ENCODE peak calls at places on chromosome 3, in ten cellular contexts. Y is stomach; R is K562; E is fibroblast of mammary gland; C is esophagus squamous epithelium; S is CD8-positive, alpha-beta T cell; A is tibial artery; G is GM13977; V is spleen; X is uterus. D is an unnamed sample.

GRCh38 chr3:155701882-155702465 is 42.9 kb downstream of the PLCH1 start:
- DNase-seq in X (no peak), A (no peak), E (peak), C (no peak), V (no peak), S (no peak), Y (no peak), R (peak), G (peak), D (no peak)

GRCh38 chr3:127211118-127212060 is 18.5 kb downstream of the PRR23E start:
- DNase-seq in Y (no peak), G (no peak), E (no peak), R (no peak), A (peak), C (no peak), S (peak), X (no peak), V (no peak), D (no peak)

GRCh38 chr3:108088697-108089096 is 2.1 kb downstream of the CD47 start:
- DNase-seq in G (peak), C (no peak), R (no peak), A (no peak), Y (no peak), X (no peak), S (no peak), V (no peak), E (peak), D (no peak)

GRCh38 chr3:129827765-129828164 is 65.7 kb downstream of the TMCC1 start:
- DNase-seq in G (peak), R (no peak), C (peak), S (peak), A (peak), V (peak), Y (no peak), X (no peak), E (no peak), D (no peak)

GRCh38 chr3:14647976-14648955 is 3.3 kb upstream of the CCDC174 start:
- DNase-seq in C (no peak), X (no peak), Y (no peak), R (no peak), S (no peak), G (no peak), A (no peak), E (no peak), V (no peak), D (no peak)

GRCh38 chr3:174769171-174769570 is 90.0 kb upstream of the NAALADL2 start:
- DNase-seq in G (no peak), X (no peak), E (no peak), C (no peak), A (no peak), Y (no peak), V (no peak), S (no peak), R (no peak), D (no peak)

GRCh38 chr3:193228206-193228605 is 12.8 kb upstream of the PLAAT1 start:
- DNase-seq in G (no peak), E (no peak), R (no peak), V (peak), A (no peak), Y (no peak), C (no peak), X (no peak), S (no peak), D (no peak)

GRCh38 chr3:32456429-32457130 is 46.1 kb downstream of the CMTM6 start:
- DNase-seq in S (no peak), E (no peak), R (no peak), Y (no peak), C (no peak), G (no peak), A (no peak), V (peak), X (no peak), D (no peak)

GRCh38 chr3:32200490-32200889 is 38.0 kb upstream of the CMTM8 start:
- DNase-seq in E (peak), Y (no peak), R (no peak), X (peak), V (no peak), S (no peak), A (peak), C (no peak), G (no peak), D (no peak)

GRCh38 chr3:60636846-60637245 is 614.4 kb downstream of the FHIT start:
- DNase-seq in X (no peak), E (peak), C (no peak), Y (no peak), S (no peak), A (no peak), G (no peak), V (no peak), R (no peak), D (no peak)

GRCh38 chr3:149752788-149753136 is 473 bp upstream of the COMMD2 start:
- DNase-seq in R (no peak), Y (no peak), C (no peak), A (no peak), S (no peak), V (no peak), G (no peak), X (no peak), E (no peak), D (no peak)

GRCh38 chr3:28000608-28001007 is 240.8 kb upstream of the CMC1 start:
- DNase-seq in A (no peak), R (no peak), Y (no peak), G (no peak), S (no peak), C (no peak), X (no peak), E (no peak), V (no peak), D (no peak)

GRCh38 chr3:110685630-110686029 is 386.0 kb upstream of the NECTIN3 start:
- DNase-seq in E (no peak), S (no peak), C (no peak), X (no peak), Y (no peak), V (no peak), R (no peak), G (no peak), A (no peak), D (no peak)

GRCh38 chr3:99485286-99485685 is 153.1 kb upstream of the COL8A1 start:
- DNase-seq in G (no peak), E (no peak), X (no peak), Y (no peak), C (no peak), V (no peak), A (no peak), R (no peak), S (no peak), D (no peak)

GRCh38 chr3:99487894-99488293 is 150.5 kb upstream of the COL8A1 start:
- DNase-seq in V (no peak), A (no peak), Y (no peak), E (no peak), C (no peak), G (no peak), X (no peak), S (no peak), R (no peak), D (no peak)

GRCh38 chr3:99483841-99484240 is 154.6 kb upstream of the COL8A1 start:
- DNase-seq in C (no peak), A (no peak), S (no peak), R (no peak), X (no peak), V (no peak), Y (no peak), E (no peak), G (no peak), D (no peak)

GRCh38 chr3:99482191-99482590 is 156.2 kb upstream of the COL8A1 start:
- DNase-seq in V (no peak), E (no peak), A (no peak), G (no peak), X (no peak), Y (no peak), R (no peak), S (no peak), C (no peak), D (no peak)

DNA sequence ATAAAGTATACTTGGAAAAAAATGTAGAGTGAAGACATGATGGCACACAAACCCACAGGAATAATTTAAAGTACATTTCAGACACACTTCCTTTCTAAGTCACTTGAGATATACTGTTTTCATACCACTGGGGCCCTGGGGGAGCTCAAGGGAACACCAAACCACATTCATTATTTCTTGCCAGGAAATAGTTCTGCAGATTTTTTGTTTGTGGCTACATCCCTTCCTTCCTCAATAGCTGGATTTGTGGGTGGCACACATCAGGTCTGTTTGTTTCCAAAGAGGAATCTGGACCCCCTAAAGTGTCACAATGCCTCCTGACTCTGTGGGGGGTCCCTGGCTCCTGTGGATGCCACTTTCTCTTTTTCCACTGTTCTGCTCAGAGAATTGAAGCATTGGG is 153.5 kb upstream of the COL8A1 start:
- DNase-seq in A (no peak), Y (no peak), G (no peak), E (peak), R (no peak), C (no peak), S (no peak), X (no peak), V (no peak), D (no peak)
- TF ChIP-seq CTCF in A (no peak), Y (no peak), G (no peak), E (no peak), R (no peak), C (no peak), S (no peak), X (no peak), V (no peak), D (no peak)

GRCh38 chr3:100650651-100651611 is 41.5 kb downstream of the ADGRG7 start:
- DNase-seq in G (peak), C (no peak), X (no peak), E (peak), A (peak), V (no peak), R (no peak), S (no peak), Y (no peak), D (no peak)
- TF ChIP-seq CTCF in G (peak), C (no peak), X (no peak), E (peak), A (no peak), V (no peak), R (no peak), S (no peak), Y (no peak), D (no peak)

DNA sequence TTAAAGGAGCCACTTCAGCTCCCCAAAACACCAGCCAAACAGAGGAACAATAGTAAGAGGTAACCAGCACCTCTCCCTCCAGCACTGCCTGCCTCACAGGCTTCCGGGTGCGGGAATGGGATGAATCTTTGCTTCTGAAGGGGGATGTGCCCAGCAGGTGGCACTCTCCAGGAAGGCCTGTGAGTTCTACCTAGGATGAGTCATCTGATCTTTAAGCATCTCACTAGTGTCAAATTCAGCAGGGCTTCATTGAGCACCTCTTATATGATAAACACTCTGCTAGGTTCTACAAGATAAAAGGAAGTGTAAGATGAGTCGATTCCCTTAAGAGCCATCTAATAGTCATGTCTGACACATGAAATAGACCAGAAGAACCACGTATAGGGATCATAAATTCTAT is 237.4 kb upstream of the UMPS start:
- DNase-seq in E (peak), C (no peak), V (no peak), S (no peak), A (no peak), G (peak), X (peak), R (peak), Y (peak), D (no peak)
- TF ChIP-seq CTCF in E (peak), C (peak), V (peak), S (no peak), A (peak), G (peak), X (peak), R (peak), Y (peak), D (peak)

GRCh38 chr3:138348950-138349739 is 766 bp downstream of the MRAS start:
- DNase-seq in E (peak), Y (no peak), R (no peak), V (no peak), A (no peak), S (no peak), G (no peak), X (peak), C (no peak), D (peak)

GRCh38 chr3:138347084-138347483 is 1.3 kb upstream of the MRAS start:
- DNase-seq in X (no peak), A (no peak), C (no peak), Y (no peak), V (no peak), R (no peak), S (no peak), G (no peak), E (no peak), D (no peak)

GRCh38 chr3:138349926-138350665 is 1.7 kb downstream of the MRAS start:
- DNase-seq in X (no peak), G (no peak), Y (no peak), C (no peak), E (peak), A (no peak), R (peak), V (no peak), S (no peak), D (no peak)

GRCh38 chr3:138351151-138351550 is 2.8 kb downstream of the MRAS start:
- DNase-seq in X (no peak), A (no peak), R (no peak), V (no peak), G (no peak), Y (no peak), S (no peak), E (no peak), C (no peak), D (no peak)

DNA sequence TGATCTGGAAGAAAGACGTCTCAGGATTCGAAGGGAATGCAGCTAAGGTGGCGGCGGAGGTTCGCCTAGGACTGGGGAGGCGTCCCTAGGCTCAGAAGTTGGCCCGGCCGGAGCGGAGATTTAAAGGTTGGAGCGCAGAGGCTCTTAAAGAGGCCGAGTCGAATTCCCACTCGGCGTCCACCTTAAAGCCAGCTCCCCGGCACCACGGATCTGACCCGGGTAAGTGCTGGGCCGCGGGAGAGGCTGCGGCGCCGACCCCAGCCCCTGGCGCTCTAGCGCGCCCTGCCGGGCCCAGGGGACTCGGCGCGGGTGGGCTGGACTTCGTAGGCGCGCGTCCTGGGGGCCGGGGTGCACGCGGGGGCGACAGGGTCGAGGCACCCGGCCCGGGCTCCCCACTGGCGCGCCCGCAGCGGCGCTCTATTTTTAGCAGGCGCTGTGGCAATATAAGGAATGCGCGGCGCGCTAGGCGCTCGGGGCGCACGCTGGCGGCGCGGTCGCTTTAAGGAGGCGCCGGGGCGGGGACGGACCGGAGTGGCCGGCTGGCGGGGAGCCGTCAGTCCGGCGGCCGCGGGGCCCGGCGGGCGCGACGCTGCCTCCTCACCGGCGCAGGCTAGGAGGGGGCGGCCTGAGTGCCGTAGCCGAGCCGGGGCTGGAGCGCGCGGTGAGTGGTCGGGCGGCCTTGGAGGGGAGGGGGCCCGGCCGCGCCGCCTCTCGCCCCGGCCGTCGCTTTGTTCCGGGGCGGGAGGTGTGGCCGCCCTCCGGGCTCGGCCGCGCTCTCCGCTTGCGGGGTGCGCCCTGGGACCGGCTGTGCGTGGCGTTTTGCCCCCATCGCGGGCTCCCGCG is at the start of gene MRAS:
- DNase-seq in E (peak), V (peak), R (peak), G (peak), Y (peak), A (peak), X (peak), C (no peak), S (no peak), D (peak)
- TF ChIP-seq CTCF in E (no peak), V (peak), R (peak), G (peak), Y (no peak), A (peak), X (peak), C (peak), S (peak), D (peak)

GRCh38 chr3:143697975-143698374 is 150.3 kb downstream of the SLC9A9 start:
- DNase-seq in A (no peak), V (no peak), Y (no peak), X (no peak), G (no peak), E (peak), R (no peak), C (no peak), S (no peak), D (no peak)
- TF ChIP-seq CTCF in A (no peak), V (no peak), Y (no peak), X (no peak), G (no peak), E (peak), R (peak), C (no peak), S (no peak), D (no peak)

GRCh38 chr3:16174976-16175901 is 759 bp downstream of the GALNT15 start:
- DNase-seq in E (peak), V (no peak), X (no peak), R (no peak), C (no peak), Y (no peak), G (no peak), A (no peak), S (no peak), D (no peak)
- TF ChIP-seq CTCF in E (no peak), V (no peak), X (no peak), R (no peak), C (no peak), Y (no peak), G (no peak), A (no peak), S (no peak), D (no peak)

GRCh38 chr3:43236008-43236407 is 50.3 kb upstream of the SNRK start:
- DNase-seq in C (no peak), S (no peak), X (no peak), G (no peak), E (peak), Y (no peak), V (no peak), R (no peak), A (no peak), D (no peak)

GRCh38 chr3:43233062-43233461 is 53.3 kb upstream of the SNRK start:
- DNase-seq in A (no peak), R (no peak), E (no peak), S (no peak), Y (no peak), G (no peak), V (no peak), C (no peak), X (no peak), D (no peak)

DNA sequence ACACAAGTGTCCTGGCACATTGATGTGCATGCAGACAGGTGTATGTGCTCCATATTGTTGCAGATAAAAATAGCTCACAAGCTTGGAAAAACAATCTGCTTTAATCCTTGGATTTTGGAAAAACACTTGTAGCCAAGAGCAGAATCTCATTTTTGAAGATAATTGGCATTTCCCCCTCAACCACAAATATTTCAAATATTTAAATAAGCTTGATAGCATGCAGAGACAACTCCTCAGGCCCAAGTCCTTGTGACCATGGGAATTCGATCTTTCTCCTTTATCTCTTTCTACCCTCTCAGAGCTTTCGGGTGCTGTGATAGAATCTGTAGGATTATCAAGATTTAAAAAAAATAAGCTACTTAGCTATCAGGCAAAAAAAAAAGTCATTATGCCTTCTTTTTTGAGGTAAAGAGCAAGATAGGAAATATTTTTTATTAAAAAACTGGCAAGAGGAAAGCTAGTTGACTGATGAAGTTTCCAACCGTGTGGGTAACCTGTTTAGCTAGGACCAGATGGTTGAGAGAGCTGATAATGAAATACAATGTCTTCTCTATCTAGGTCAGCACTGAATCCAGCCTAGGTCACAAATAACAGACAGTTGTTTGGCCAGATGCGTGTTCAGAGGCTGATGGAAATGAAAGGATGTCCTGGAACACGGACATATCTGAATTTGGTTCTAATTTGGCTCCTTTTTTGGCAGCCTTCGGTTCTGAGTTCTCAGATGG is 54.9 kb upstream of the SNRK start:
- DNase-seq in Y (no peak), X (no peak), R (no peak), A (no peak), G (no peak), E (no peak), V (no peak), C (no peak), S (no peak), D (no peak)
- TF ChIP-seq CTCF in Y (no peak), X (no peak), R (no peak), A (no peak), G (no peak), E (no peak), V (no peak), C (no peak), S (no peak), D (no peak)

GRCh38 chr3:99111235-99111634 is 209.7 kb upstream of the DCBLD2 start:
- DNase-seq in X (no peak), V (no peak), S (no peak), G (no peak), Y (no peak), E (no peak), R (no peak), C (no peak), A (no peak), D (no peak)

GRCh38 chr3:99119312-99119810 is 217.9 kb upstream of the DCBLD2 start:
- DNase-seq in C (no peak), Y (no peak), S (no peak), A (no peak), G (no peak), X (no peak), R (no peak), V (no peak), E (peak), D (no peak)

GRCh38 chr3:99118381-99118780 is 216.9 kb upstream of the DCBLD2 start:
- DNase-seq in X (no peak), R (no peak), Y (no peak), C (no peak), A (no peak), E (no peak), S (no peak), G (no peak), V (no peak), D (no peak)

GRCh38 chr3:99114565-99115291 is 213.2 kb upstream of the DCBLD2 start:
- DNase-seq in V (no peak), X (no peak), A (no peak), Y (no peak), C (no peak), R (no peak), S (no peak), E (peak), G (no peak), D (no peak)
- TF ChIP-seq CTCF in V (no peak), X (no peak), A (no peak), Y (no peak), C (no peak), R (no peak), S (no peak), E (peak), G (peak), D (peak)

DNA sequence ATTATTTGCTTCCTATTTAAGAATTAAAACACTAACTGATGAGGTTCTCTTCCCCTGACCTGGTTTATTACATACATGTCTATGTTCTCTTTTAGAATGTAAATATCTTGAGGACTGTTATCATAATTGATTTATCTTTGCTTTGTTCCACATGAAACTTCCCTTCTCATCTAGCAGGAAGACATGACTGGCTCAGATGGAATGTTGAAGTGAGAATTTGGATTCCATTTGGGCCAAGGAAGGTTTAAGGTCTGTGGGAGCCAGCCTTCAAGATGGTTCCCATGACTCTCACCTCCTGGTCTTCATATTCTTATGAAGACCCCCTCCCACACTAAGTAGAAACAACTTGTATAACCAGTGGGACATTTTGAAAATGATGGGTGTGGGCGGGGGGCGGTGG is 222.2 kb upstream of the GADL1 start:
- DNase-seq in V (no peak), R (no peak), S (no peak), X (no peak), E (peak), C (no peak), Y (no peak), A (no peak), G (no peak), D (no peak)
- TF ChIP-seq CTCF in V (no peak), R (no peak), S (no peak), X (no peak), E (no peak), C (no peak), Y (no peak), A (no peak), G (no peak), D (no peak)

D was measured in neural crest cell.